ENCODE peak calls at places on chromosomes 12 and 14, in seven cellular contexts. One of them, this sample, is unnamed.

GRCh38 chr14:94728950-94729349 is 41.0 kb downstream of the GSC start:
- DNase-seq in activated CD8-positive, alpha-beta T cell treated with anti-CD3 and anti-CD28 coated beads for 36 hours: no peak
- DNase-seq in HepG2: no peak
- DNase-seq in EL: no peak
- DNase-seq in CD8-positive, alpha-beta T cell: no peak
- DNase-seq in left lobe of liver: no peak
- DNase-seq in stomach: no peak
- DNase-seq in this sample: no peak

GRCh38 chr14:103541494-103541943 is 12.5 kb downstream of the TRMT61A start:
- DNase-seq in activated CD8-positive, alpha-beta T cell treated with anti-CD3 and anti-CD28 coated beads for 36 hours: no peak
- DNase-seq in HepG2: no peak
- DNase-seq in EL: no peak
- DNase-seq in CD8-positive, alpha-beta T cell: no peak
- DNase-seq in left lobe of liver: no peak
- DNase-seq in stomach: no peak
- DNase-seq in this sample: no peak

GRCh38 chr14:59314953-59315599 is 126.6 kb downstream of the DAAM1 start:
- DNase-seq in activated CD8-positive, alpha-beta T cell treated with anti-CD3 and anti-CD28 coated beads for 36 hours: no peak
- DNase-seq in HepG2: peak
- DNase-seq in EL: no peak
- DNase-seq in CD8-positive, alpha-beta T cell: no peak
- DNase-seq in left lobe of liver: no peak
- DNase-seq in stomach: no peak
- DNase-seq in this sample: no peak

GRCh38 chr14:99209409-99209808 is 62.6 kb downstream of the BCL11B start:
- DNase-seq in activated CD8-positive, alpha-beta T cell treated with anti-CD3 and anti-CD28 coated beads for 36 hours: no peak
- DNase-seq in HepG2: no peak
- DNase-seq in EL: no peak
- DNase-seq in CD8-positive, alpha-beta T cell: no peak
- DNase-seq in left lobe of liver: no peak
- DNase-seq in stomach: no peak
- DNase-seq in this sample: no peak

GRCh38 chr12:99087278-99087677 is 442.2 kb downstream of the APAF1 start:
- DNase-seq in activated CD8-positive, alpha-beta T cell treated with anti-CD3 and anti-CD28 coated beads for 36 hours: no peak
- DNase-seq in HepG2: no peak
- DNase-seq in EL: no peak
- DNase-seq in CD8-positive, alpha-beta T cell: no peak
- DNase-seq in left lobe of liver: no peak
- DNase-seq in stomach: no peak
- DNase-seq in this sample: no peak

GRCh38 chr14:104346608-104347007 is 208.2 kb downstream of the KIF26A start:
- DNase-seq in activated CD8-positive, alpha-beta T cell treated with anti-CD3 and anti-CD28 coated beads for 36 hours: no peak
- DNase-seq in HepG2: no peak
- DNase-seq in EL: no peak
- DNase-seq in CD8-positive, alpha-beta T cell: no peak
- DNase-seq in left lobe of liver: no peak
- DNase-seq in stomach: peak
- DNase-seq in this sample: no peak

GRCh38 chr12:16350682-16351081 is 3.2 kb downstream of the MGST1 start:
- DNase-seq in activated CD8-positive, alpha-beta T cell treated with anti-CD3 and anti-CD28 coated beads for 36 hours: no peak
- DNase-seq in HepG2: peak
- DNase-seq in EL: peak
- DNase-seq in CD8-positive, alpha-beta T cell: no peak
- DNase-seq in left lobe of liver: peak
- DNase-seq in stomach: no peak
- DNase-seq in this sample: no peak

GRCh38 chr12:93778306-93778705 is 101.1 kb downstream of the CRADD start:
- DNase-seq in activated CD8-positive, alpha-beta T cell treated with anti-CD3 and anti-CD28 coated beads for 36 hours: no peak
- DNase-seq in HepG2: no peak
- DNase-seq in EL: peak
- DNase-seq in CD8-positive, alpha-beta T cell: no peak
- DNase-seq in left lobe of liver: no peak
- DNase-seq in stomach: no peak
- DNase-seq in this sample: no peak